ENCODE peak calls at places on chromosomes 5 and 9, in six cellular contexts. N, Z, C, T, D and Y are unnamed samples.

GRCh38 chr5:82356808-82357671 is 78.9 kb upstream of the RPS23 start:
- DNase-seq in Z (peak; percentile 69), C (peak; percentile 91), T (peak; percentile 94), D (peak; percentile 84), N (peak; percentile 60), Y (no peak)

GRCh38 chr9:14271078-14271673 is 42.8 kb downstream of the NFIB start:
- DNase-seq in Z (peak; percentile 46), T (no peak), N (no peak), D (no peak), C (peak; percentile 88), Y (no peak)

GRCh38 chr5:74540582-74540981 is 99.9 kb downstream of the ENC1 start:
- DNase-seq in C (no peak), T (no peak), N (no peak), D (no peak), Z (no peak), Y (no peak)

GRCh38 chr5:1004598-1005361 is 3.8 kb upstream of the NKD2 start:
- DNase-seq in D (no peak), C (peak; percentile 74), Z (peak; percentile 71), N (peak; percentile 36), T (peak; percentile 84), Y (peak; percentile 79)

GRCh38 chr5:100517301-100517974 is 17.7 kb upstream of the FAM174A start:
- DNase-seq in T (no peak), N (no peak), D (peak; percentile 60), Z (peak; percentile 44), C (no peak), Y (no peak)

GRCh38 chr9:118991366-118992285 is 377.6 kb downstream of the BRINP1 start:
- DNase-seq in T (no peak), Z (no peak), N (no peak), C (no peak), D (no peak), Y (no peak)

GRCh38 chr9:106017198-106017740 is 322.9 kb downstream of the TMEM38B start:
- DNase-seq in C (no peak), N (no peak), T (no peak), D (no peak), Z (no peak), Y (no peak)

GRCh38 chr9:27634879-27635278 is 61.6 kb upstream of the C9orf72 start:
- DNase-seq in C (no peak), N (no peak), D (no peak), Z (peak; percentile 7), T (no peak), Y (no peak)

GRCh38 chr9:110922145-110922544 is 116.1 kb downstream of the LPAR1 start:
- DNase-seq in N (no peak), D (no peak), T (no peak), C (no peak), Z (no peak), Y (no peak)

GRCh38 chr9:33166263-33167083 is 663 bp downstream of the B4GALT1 start:
- DNase-seq in N (no peak), C (no peak), D (no peak), T (peak; percentile 65), Z (peak; percentile 62), Y (peak; percentile 19)

GRCh38 chr5:51389582-51390463 is 6.6 kb downstream of the ISL1 start:
- DNase-seq in N (no peak), Z (no peak), C (no peak), T (no peak), D (no peak), Y (no peak)

GRCh38 chr9:128056887-128057723 is 10.0 kb downstream of the NAIF1 start:
- DNase-seq in C (no peak), T (no peak), N (no peak), D (no peak), Z (peak; percentile 82), Y (no peak)

GRCh38 chr9:78620764-78621163 is 323.8 kb downstream of the PSAT1 start:
- DNase-seq in D (no peak), Z (no peak), N (no peak), C (no peak), T (no peak), Y (no peak)

GRCh38 chr5:83567741-83568530 is 96.4 kb downstream of the VCAN start:
- DNase-seq in D (no peak), T (no peak), Z (no peak), C (no peak), N (no peak), Y (no peak)

GRCh38 chr9:134968011-134968822 is 50.5 kb upstream of the FCN1 start:
- DNase-seq in D (no peak), Z (no peak), N (no peak), C (no peak), T (no peak), Y (peak; percentile 46)

GRCh38 chr9:93187574-93187973 is 3.6 kb downstream of the WNK2 start:
- DNase-seq in D (no peak), T (no peak), C (no peak), N (no peak), Z (no peak), Y (no peak)

GRCh38 chr5:139418804-139419203 is 14.9 kb upstream of the SPATA24 start:
- DNase-seq in C (no peak), D (no peak), Z (no peak), T (no peak), N (no peak), Y (peak; percentile 46)

GRCh38 chr9:16689352-16689938 is 181.0 kb downstream of the BNC2 start:
- DNase-seq in T (no peak), D (no peak), N (no peak), Z (peak; percentile 14), C (no peak), Y (no peak)

GRCh38 chr5:128534729-128535128 is 3.3 kb downstream of the FBN2 start:
- DNase-seq in Z (no peak), T (no peak), C (no peak), N (no peak), D (peak; percentile 64), Y (no peak)

GRCh38 chr5:145636396-145636795 is 198.7 kb downstream of the PRELID2 start:
- DNase-seq in Z (no peak), T (no peak), D (no peak), C (no peak), N (no peak), Y (no peak)

GRCh38 chr9:113005777-113006176 is 6.2 kb downstream of the ZNF883 start:
- DNase-seq in Z (no peak), N (no peak), C (no peak), D (no peak), T (no peak), Y (no peak)
- H3K9me3 ChIP-seq in Z (peaks cover 14% of the 10 kb centered on the region), N (peaks cover 25% of the 10 kb centered on the region), C (peaks cover 24% of the 10 kb centered on the region), D (no peaks in the 10 kb centered on the region), T (no peaks in the 10 kb centered on the region), Y (no peaks in the 10 kb centered on the region)

DNA sequence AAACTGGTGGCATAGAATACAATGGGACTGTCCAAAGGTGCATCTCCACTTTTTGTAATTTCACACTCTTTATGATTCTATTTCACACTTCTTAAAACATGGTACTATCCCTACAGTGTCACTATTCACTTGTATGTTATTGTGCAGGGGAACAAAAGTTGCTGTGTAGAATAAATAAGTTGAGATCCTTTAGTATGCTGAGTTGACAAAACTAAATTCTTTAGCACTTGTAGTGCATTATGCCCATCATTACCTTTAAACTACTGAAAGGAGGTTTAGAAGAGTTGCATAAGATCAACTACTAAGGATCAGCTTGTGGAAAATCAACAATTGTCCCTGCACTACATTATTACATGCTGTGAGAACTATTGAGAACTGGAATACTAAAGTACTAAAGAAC is 1380.9 kb downstream of the PTPRD start:
- DNase-seq in D (no peak), C (no peak), Z (no peak), N (no peak), T (no peak), Y (no peak)
- H3K9me3 ChIP-seq in D (no peaks in the 10 kb centered on the region), C (no peaks in the 10 kb centered on the region), Z (peaks cover 12% of the 10 kb centered on the region), N (no peaks in the 10 kb centered on the region), T (no peaks in the 10 kb centered on the region), Y (peaks cover 2% of the 10 kb centered on the region)

GRCh38 chr5:10124287-10124686 is 125.4 kb downstream of the ATPSCKMT start:
- DNase-seq in C (no peak), D (no peak), N (no peak), T (no peak), Z (no peak), Y (no peak)
- H3K9me3 ChIP-seq in C (no peaks in the 10 kb centered on the region), D (no peaks in the 10 kb centered on the region), N (no peaks in the 10 kb centered on the region), T (no peaks in the 10 kb centered on the region), Z (no peaks in the 10 kb centered on the region), Y (peaks cover under 1% of the 10 kb centered on the region)

GRCh38 chr5:178711572-178711971 is 18.9 kb downstream of the ZNF354A start:
- DNase-seq in D (no peak), C (no peak), N (no peak), T (no peak), Z (no peak), Y (no peak)
- H3K9me3 ChIP-seq in D (peaks cover 29% of the 10 kb centered on the region), C (peaks cover 65% of the 10 kb centered on the region), N (peaks cover 94% of the 10 kb centered on the region), T (peaks cover 40% of the 10 kb centered on the region), Z (peaks cover 99% of the 10 kb centered on the region), Y (peaks cover 2% of the 10 kb centered on the region)

GRCh38 chr9:138119202-138120027 is 241.8 kb downstream of the CACNA1B start:
- DNase-seq in T (no peak), D (no peak), C (no peak), N (no peak), Z (no peak), Y (no peak)

GRCh38 chr9:138121438-138122050 is 244.0 kb downstream of the CACNA1B start:
- DNase-seq in Z (no peak), N (no peak), T (no peak), C (no peak), D (no peak), Y (no peak)

GRCh38 chr9:138120072-138120471 is 242.5 kb downstream of the CACNA1B start:
- DNase-seq in Z (no peak), C (no peak), N (no peak), T (no peak), D (no peak), Y (no peak)

GRCh38 chr9:138122201-138122600 is 244.6 kb downstream of the CACNA1B start:
- DNase-seq in C (no peak), T (no peak), D (no peak), N (no peak), Z (no peak), Y (no peak)

GRCh38 chr9:138120511-138121437 is 243.2 kb downstream of the CACNA1B start:
- DNase-seq in T (no peak), N (no peak), D (no peak), Z (no peak), C (no peak), Y (no peak)
- H3K9me3 ChIP-seq in T (no peaks in the 10 kb centered on the region), N (no peaks in the 10 kb centered on the region), D (peaks cover 3% of the 10 kb centered on the region), Z (no peaks in the 10 kb centered on the region), C (no peaks in the 10 kb centered on the region), Y (no peaks in the 10 kb centered on the region)

DNA sequence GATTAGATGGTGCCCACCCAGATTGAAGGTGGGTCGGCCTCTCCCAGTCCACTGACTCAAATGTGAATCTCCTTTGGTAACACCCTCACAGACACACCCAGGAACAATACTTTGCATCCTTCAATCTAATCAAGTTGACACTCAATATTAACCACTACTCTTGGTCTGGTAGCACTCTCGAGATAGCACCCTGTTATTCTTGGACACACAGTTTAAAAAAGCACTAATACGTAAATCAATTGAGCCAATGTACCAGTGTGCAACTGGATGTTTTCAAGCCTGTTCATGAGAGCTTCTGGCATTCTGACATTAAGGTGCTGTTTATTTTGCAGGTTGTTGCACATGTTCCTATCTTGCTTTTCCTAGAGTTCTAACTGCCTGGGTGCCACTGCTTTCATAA is 35.3 kb downstream of the MARCHF3 start:
- DNase-seq in D (no peak), C (no peak), N (no peak), T (no peak), Z (no peak), Y (no peak)
- H3K9me3 ChIP-seq in D (no peaks in the 10 kb centered on the region), C (no peaks in the 10 kb centered on the region), N (no peaks in the 10 kb centered on the region), T (no peaks in the 10 kb centered on the region), Z (no peaks in the 10 kb centered on the region), Y (no peaks in the 10 kb centered on the region)